ENCODE peak calls at places on chromosomes 4 and X, in six cellular contexts. Q is K562, X is SK-N-SH, G is endothelial cell of umbilical vein, Y is GM12878, K is HCT116. J is an unnamed sample.
A peak's percentile ranks its signal among the peaks of the same experiment; 100 is the strongest.

GRCh38 chr4:161320377-161320776 is 843.4 kb downstream of the FSTL5 start:
- DNase-seq in K (peak; percentile 56), Y (no peak), G (peak; percentile 19), Q (peak; percentile 1), X (peak; percentile 2), J (no peak)

GRCh38 chrX:13845721-13846378 is 29.0 kb upstream of the GPM6B start:
- DNase-seq in K (no peak), X (no peak), Q (no peak), G (no peak), Y (no peak), J (no peak)

GRCh38 chr4:78845469-78845868 is 69.3 kb downstream of the BMP2K start:
- DNase-seq in K (no peak), Y (peak; percentile 5), Q (no peak), G (no peak), X (no peak), J (no peak)

GRCh38 chr4:47831026-47831689 is 6.7 kb downstream of the CORIN start:
- DNase-seq in G (no peak), Y (no peak), X (no peak), K (no peak), Q (no peak), J (no peak)

GRCh38 chr4:41598580-41598979 is 60.6 kb downstream of the LIMCH1 start:
- DNase-seq in X (no peak), K (no peak), G (no peak), Q (no peak), Y (no peak), J (no peak)

GRCh38 chr4:6478546-6479220 is 6.3 kb upstream of the PPP2R2C start:
- DNase-seq in X (no peak), Q (no peak), Y (no peak), G (no peak), K (no peak), J (no peak)

GRCh38 chrX:41621236-41621651 is 67.5 kb upstream of the GPR34 start:
- DNase-seq in K (no peak), Q (peak; percentile 33), X (peak; percentile 40), Y (no peak), G (peak; percentile 1), J (no peak)

GRCh38 chrX:12877386-12877785 is 10.5 kb downstream of the TLR7 start:
- DNase-seq in X (no peak), K (no peak), Y (no peak), G (peak; percentile 70), Q (no peak), J (no peak)

GRCh38 chr4:3009422-3009821 is 46.1 kb downstream of the GRK4 start:
- DNase-seq in G (no peak), Q (peak; percentile 38), X (no peak), Y (no peak), K (peak; percentile 15), J (no peak)

GRCh38 chr4:163404570-163404969 is 60.9 kb downstream of the NPY5R start:
- DNase-seq in X (no peak), G (peak; percentile 49), Q (no peak), K (no peak), Y (no peak), J (peak; percentile 95)

GRCh38 chr4:133565379-133565778 is 416.3 kb downstream of the PCDH10 start:
- DNase-seq in K (no peak), Q (no peak), Y (no peak), G (peak; percentile 91), X (no peak), J (peak; percentile 95)

GRCh38 chr4:2079926-2080325 is 20.8 kb downstream of the NAT8L start:
- DNase-seq in Y (no peak), X (no peak), Q (no peak), G (no peak), K (no peak), J (no peak)

GRCh38 chrX:132219343-132219768 is at the start of gene RAP2C:
- DNase-seq in Y (no peak), G (peak; percentile 67), K (peak; percentile 53), Q (peak; percentile 75), X (peak; percentile 74), J (no peak)

GRCh38 chrX:20267924-20268701 is 1.4 kb upstream of the RPS6KA3 start:
- DNase-seq in G (peak; percentile 28), X (peak; percentile 56), K (no peak), Q (peak; percentile 7), Y (no peak), J (no peak)

GRCh38 chr4:10924274-10924673 is 239.7 kb upstream of the CLNK start:
- DNase-seq in Y (no peak), K (no peak), G (no peak), Q (no peak), X (no peak), J (no peak)

GRCh38 chrX:103685396-103685795 is 1.1 kb downstream of the MORF4L2 start:
- DNase-seq in X (peak; percentile 28), Y (no peak), G (no peak), K (no peak), Q (peak; percentile 36), J (no peak)

GRCh38 chrX:123962006-123962485 is 540 bp downstream of the STAG2 start:
- DNase-seq in G (no peak), X (no peak), K (peak; percentile 24), Y (no peak), Q (peak; percentile 52), J (peak; percentile 34)

GRCh38 chr4:173252024-173252935 is 81.9 kb downstream of the HMGB2 start:
- DNase-seq in Q (peak; percentile 63), G (peak; percentile 99), K (peak; percentile 99), X (no peak), Y (peak; percentile 68), J (no peak)

GRCh38 chr4:6688879-6689505 is 4.7 kb upstream of the S100P start:
- DNase-seq in X (no peak), Y (no peak), Q (peak; percentile 78), G (peak; percentile 39), K (peak; percentile 75), J (no peak)

GRCh38 chr4:146521543-146522097 is at the start of gene SLC10A7:
- DNase-seq in Q (peak; percentile 82), K (peak; percentile 46), X (peak; percentile 84), G (peak; percentile 84), Y (peak; percentile 33), J (no peak)

GRCh38 chr4:151998723-151999122 is 237.9 kb upstream of the GATB start:
- DNase-seq in G (no peak), X (no peak), Y (no peak), Q (no peak), K (no peak), J (no peak)

GRCh38 chr4:1571986-1572385 is 112.1 kb downstream of the FAM53A start:
- DNase-seq in K (no peak), G (no peak), Y (no peak), Q (no peak), X (no peak), J (no peak)

GRCh38 chr4:175092114-175092513 is 174.0 kb downstream of the ADAM29 start:
- DNase-seq in G (no peak), X (no peak), Q (no peak), Y (no peak), K (no peak), J (no peak)

GRCh38 chr4:173410106-173410505 is 11.2 kb upstream of the SCRG1 start:
- DNase-seq in Y (no peak), K (no peak), X (no peak), Q (no peak), G (no peak), J (no peak)

GRCh38 chrX:130144509-130144908 is 21.1 kb downstream of the AIFM1 start:
- DNase-seq in X (no peak), Q (no peak), K (no peak), Y (no peak), G (peak; percentile 4), J (no peak)

GRCh38 chrX:136130931-136131843 is 16.1 kb upstream of the FHL1 start:
- DNase-seq in G (peak; percentile 7), X (no peak), Q (no peak), Y (no peak), K (peak; percentile 24), J (no peak)

GRCh38 chr4:24382381-24382780 is 202.0 kb downstream of the DHX15 start:
- DNase-seq in K (no peak), X (no peak), G (no peak), Q (no peak), Y (no peak), J (no peak)

GRCh38 chrX:15310117-15310516 is 5.3 kb downstream of the ASB11 start:
- DNase-seq in K (no peak), Q (no peak), X (no peak), G (peak; percentile 91), Y (no peak), J (peak; percentile 70)

GRCh38 chrX:148609766-148610698 is 109.6 kb downstream of the AFF2 start:
- DNase-seq in Y (peak; percentile 40), G (no peak), Q (no peak), K (no peak), X (no peak), J (no peak)

DNA sequence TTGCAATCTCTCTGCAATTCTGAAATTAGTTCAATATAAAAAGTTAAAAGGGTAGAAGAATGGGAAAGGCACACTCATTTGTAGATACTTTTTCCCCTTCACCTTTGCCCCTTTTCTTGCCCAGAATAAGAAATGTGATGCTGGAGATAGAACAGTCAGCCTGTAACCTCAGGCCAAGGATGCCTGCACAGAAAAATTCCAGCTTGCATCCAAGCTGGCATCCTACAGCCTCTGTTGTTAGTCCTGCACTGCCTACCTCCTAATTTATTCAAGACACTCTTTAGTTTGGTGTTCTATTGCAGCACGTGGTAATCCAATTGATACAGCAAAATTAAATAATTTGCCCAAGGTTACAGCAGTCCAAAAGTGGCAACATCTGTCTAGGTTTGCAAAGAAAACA is 9.7 kb upstream of the USO1 start:
- DNase-seq in X (peak; percentile 26), Y (no peak), G (no peak), K (no peak), Q (no peak), J (no peak)
- H3K9ac ChIP-seq in X (peak overlapping the region; percentile 36), Y (no peak overlapping the region), G (no peak overlapping the region), K (no peak overlapping the region), Q (no peak overlapping the region), J (peak overlapping the region; percentile 34)

DNA sequence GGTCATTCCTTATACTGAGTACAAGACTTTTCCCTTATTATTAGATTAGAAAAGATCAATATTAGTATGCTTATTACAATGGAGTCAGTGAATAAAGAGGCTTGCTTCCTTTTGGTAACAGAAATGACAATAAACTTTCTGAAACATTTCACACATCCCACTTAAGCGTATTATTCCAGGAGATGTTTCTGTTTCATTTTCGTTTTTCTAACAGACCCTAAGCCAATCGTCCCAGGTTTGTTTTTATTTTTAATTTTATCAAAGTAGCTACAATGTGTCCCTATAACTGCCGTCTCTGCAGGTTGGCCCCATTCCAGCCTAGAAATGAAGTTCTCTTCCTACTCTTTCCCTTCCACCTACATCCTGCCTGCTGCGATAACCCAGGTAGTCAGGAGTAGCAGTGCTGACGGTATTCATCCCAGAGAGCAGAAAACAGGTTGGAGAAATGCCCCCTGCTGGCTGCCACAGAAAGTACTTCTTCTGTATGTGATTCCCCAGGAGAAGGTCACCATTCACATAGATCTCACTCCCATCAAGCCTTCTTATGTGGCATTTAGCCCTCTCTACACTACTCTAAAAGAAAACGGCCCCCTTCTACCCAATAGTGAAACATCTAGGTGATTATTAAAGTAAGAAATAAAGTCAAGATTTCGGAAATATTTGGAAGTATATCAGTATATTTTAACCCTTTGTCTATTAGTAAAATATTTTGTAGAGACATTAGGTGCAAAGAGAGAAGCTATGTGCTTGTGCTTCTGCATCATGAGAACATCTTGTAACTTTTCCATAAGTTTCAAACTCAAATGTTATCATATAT is 40.4 kb downstream of the ENPEP start:
- DNase-seq in Y (peak; percentile 30), K (peak; percentile 72), X (peak; percentile 37), G (peak; percentile 86), Q (peak; percentile 44), J (no peak)
- TF ChIP-seq POLR2AphosphoS5 in Y (no peak), K (no peak), X (no peak), G (no peak), Q (no peak), J (no peak)

GRCh38 chrX:116272328-116272727 is 101.8 kb downstream of the AGTR2 start:
- DNase-seq in K (peak; percentile 70), Y (no peak), X (no peak), G (peak; percentile 31), Q (no peak), J (peak; percentile 47)
- H3K9ac ChIP-seq in K (peak overlapping the region; percentile 36), Y (no peak overlapping the region), X (no peak overlapping the region), G (peak overlapping the region; percentile 11), Q (no peak overlapping the region), J (no peak overlapping the region)

GRCh38 chr4:26307027-26307426 is 13.8 kb upstream of the RBPJ start:
- DNase-seq in X (peak; percentile 19), Y (no peak), G (no peak), Q (no peak), K (no peak), J (no peak)
- TF ChIP-seq POLR2AphosphoS5 in X (no peak), Y (no peak), G (no peak), Q (no peak), K (no peak), J (no peak)

J was measured in SK-N-MC.